ENCODE peak calls at places on chromosomes 7 and 10, in five cellular contexts. H is Panc1, O is transverse colon, E is retinal pigment epithelial cell, G is tibial artery. M is an unnamed sample.

GRCh38 chr7:114209968-114210367 is 204.6 kb upstream of the FOXP2 start:
- DNase-seq in O (no peak), G (no peak), E (no peak), H (no peak), M (no peak)

GRCh38 chr10:88439932-88440331 is 143.2 kb downstream of the RNLS start:
- DNase-seq in G (no peak), E (no peak), H (no peak), O (no peak), M (no peak)

GRCh38 chr7:44065431-44066110 is at the start of gene PGAM2:
- DNase-seq in G (peak), E (no peak), O (peak), H (no peak), M (no peak)

GRCh38 chr7:74567318-74567668 is 90.2 kb upstream of the GTF2I start:
- DNase-seq in E (no peak), H (no peak), O (no peak), G (no peak), M (no peak)

GRCh38 chr7:74104702-74105101 is 21.1 kb downstream of the LIMK1 start:
- DNase-seq in H (no peak), G (no peak), O (no peak), E (peak), M (no peak)

GRCh38 chr10:100872034-100872791 is 40.5 kb upstream of the SLF2 start:
- DNase-seq in E (no peak), G (no peak), O (peak), H (peak), M (peak)

GRCh38 chr7:60706-61105 is 131.7 kb upstream of the FAM20C start:
- DNase-seq in G (no peak), H (no peak), E (no peak), O (peak), M (no peak)

GRCh38 chr7:41755100-41755499 is 52.2 kb upstream of the INHBA start:
- DNase-seq in H (no peak), E (no peak), O (no peak), G (no peak), M (no peak)

GRCh38 chr7:87225696-87226095 is 6.2 kb upstream of the TMEM243 start:
- DNase-seq in O (no peak), G (no peak), H (no peak), E (no peak), M (no peak)

GRCh38 chr7:156764016-156764669 is 123.6 kb downstream of the RNF32 start:
- DNase-seq in E (peak), O (peak), G (no peak), H (no peak), M (peak)

GRCh38 chr10:75658915-75659314 is 227.5 kb downstream of the LRMDA start:
- DNase-seq in O (no peak), H (no peak), G (no peak), E (no peak), M (no peak)

GRCh38 chr7:106344861-106345260 is 60.1 kb upstream of the NAMPT start:
- DNase-seq in O (no peak), E (no peak), G (no peak), H (no peak), M (no peak)

GRCh38 chr7:158110661-158111555 is 476.7 kb downstream of the PTPRN2 start:
- DNase-seq in G (no peak), H (no peak), E (no peak), O (no peak), M (no peak)

GRCh38 chr10:91700273-91700672 is 67.4 kb upstream of the PPP1R3C start:
- DNase-seq in H (no peak), E (no peak), O (no peak), G (peak), M (no peak)

GRCh38 chr7:124856299-124856888 is 73.2 kb downstream of the POT1 start:
- DNase-seq in O (no peak), G (no peak), E (no peak), H (peak), M (no peak)

DNA sequence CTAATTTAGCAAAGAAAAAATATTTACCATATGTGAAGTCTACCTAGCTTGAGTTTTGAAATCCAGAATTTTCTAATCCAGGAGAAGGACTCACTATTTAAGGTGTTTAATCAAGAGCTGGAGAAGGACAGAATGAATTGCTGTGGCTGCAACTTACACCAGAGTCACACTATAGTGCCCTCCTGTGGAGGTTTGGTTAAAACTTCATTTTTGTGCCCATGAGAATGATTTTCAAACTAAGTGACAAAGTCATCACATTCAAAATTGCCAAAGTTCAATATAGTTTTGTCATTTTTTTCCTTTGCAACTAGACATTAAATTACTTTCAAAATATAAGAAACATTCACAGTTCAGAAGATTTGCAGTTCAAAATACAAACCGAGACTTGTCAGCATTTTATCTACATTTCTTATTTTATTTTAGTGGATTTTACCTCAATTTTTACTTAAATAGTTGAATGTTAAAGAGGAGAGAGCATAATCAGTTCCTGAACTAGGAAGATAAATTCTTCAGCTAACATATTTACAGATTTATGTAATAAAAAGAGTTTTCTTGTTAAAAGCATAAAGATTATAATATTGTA is 70.7 kb downstream of the CABCOCO1 start:
- DNase-seq in H (peak), G (no peak), O (no peak), E (no peak), M (peak)
- TF ChIP-seq CTCF in H (peak), G (peak), O (peak), E (peak), M (peak)

GRCh38 chr10:92844746-92845145 is 3.6 kb upstream of the EXOC6 start:
- DNase-seq in O (no peak), H (no peak), E (no peak), G (no peak), M (no peak)

GRCh38 chr10:92837462-92837861 is 10.9 kb upstream of the EXOC6 start:
- DNase-seq in E (no peak), H (no peak), O (no peak), G (no peak), M (no peak)

GRCh38 chr10:92834981-92835380 is 13.3 kb upstream of the EXOC6 start:
- DNase-seq in E (no peak), G (no peak), H (no peak), O (no peak), M (no peak)

GRCh38 chr10:92834331-92834730 is 14.0 kb upstream of the EXOC6 start:
- DNase-seq in H (no peak), O (no peak), G (no peak), E (no peak), M (no peak)

DNA sequence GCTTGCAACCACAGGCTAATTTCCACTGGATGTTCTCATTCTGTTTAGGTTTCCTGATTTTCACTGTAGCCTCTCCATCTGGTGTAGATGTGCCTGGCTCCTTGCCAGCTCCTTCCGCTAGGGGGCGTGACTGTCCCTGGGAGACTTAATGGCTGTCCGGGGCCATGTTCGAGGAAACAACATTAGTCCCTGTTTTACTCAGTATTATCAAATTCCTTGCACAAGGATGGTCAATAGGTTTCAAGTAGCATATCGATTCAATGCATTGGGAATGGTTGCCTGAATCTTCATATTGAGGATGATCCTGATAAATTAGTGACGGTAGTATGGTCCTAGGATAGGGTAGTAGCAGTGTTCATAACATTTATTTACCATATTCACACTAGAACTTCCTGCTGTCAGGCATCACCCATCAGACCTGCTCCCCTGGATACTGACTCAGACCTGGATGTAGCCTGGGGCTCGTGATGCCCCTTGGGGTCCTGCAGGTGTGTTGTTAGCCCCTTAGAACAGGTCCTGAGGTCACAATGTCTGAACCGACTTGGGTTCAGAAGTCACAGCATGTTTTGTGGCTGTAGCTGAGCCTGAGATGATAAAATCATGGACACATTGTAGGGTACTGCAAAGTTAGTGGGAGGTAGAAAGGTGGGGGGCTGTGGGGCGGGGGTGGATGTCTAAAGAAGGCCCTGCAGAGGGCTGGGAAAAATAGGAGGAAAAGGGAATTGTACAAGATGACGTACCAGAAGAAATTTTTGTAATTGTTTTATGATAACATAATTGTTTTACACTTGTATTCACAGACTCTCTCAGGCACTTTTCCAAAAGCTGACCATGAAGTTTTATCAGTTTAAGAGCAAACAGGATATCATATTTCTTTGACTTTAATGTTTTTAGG is 8.9 kb upstream of the EXOC6 start:
- DNase-seq in H (no peak), O (peak), G (no peak), E (no peak), M (peak)
- TF ChIP-seq CTCF in H (peak), O (no peak), G (no peak), E (peak), M (peak)

GRCh38 chr7:90312745-90313144 is 8.4 kb downstream of the FAM237B start:
- DNase-seq in E (no peak), H (no peak), G (no peak), O (no peak), M (no peak)

GRCh38 chr7:90311185-90311584 is 9.9 kb downstream of the FAM237B start:
- DNase-seq in O (no peak), G (no peak), E (no peak), H (no peak), M (no peak)

GRCh38 chr7:90313908-90314307 is 7.2 kb downstream of the FAM237B start:
- DNase-seq in E (no peak), O (no peak), H (no peak), G (no peak), M (no peak)

DNA sequence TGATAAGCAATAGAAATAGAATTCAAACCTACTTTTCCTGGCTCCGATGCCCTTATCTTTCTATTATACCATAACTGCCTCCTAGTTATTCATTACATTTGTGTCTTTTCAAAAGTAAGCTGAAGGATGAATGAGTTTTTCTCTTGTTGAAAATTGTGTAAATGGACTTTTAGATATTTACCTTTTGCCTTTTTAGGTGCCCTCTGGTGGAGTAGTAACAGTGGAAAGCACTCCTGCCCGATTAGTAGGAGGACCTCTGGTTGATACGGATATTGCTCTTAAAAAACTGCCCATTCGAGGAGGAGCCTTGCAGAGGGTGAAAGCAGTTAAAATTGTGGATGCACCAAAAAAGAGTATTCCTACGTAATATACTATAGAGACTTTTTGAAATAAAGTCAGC is 11.2 kb downstream of the FAM237B start:
- DNase-seq in O (no peak), E (no peak), H (no peak), G (no peak), M (no peak)
- TF ChIP-seq CTCF in O (no peak), E (no peak), H (no peak), G (no peak), M (no peak)

DNA sequence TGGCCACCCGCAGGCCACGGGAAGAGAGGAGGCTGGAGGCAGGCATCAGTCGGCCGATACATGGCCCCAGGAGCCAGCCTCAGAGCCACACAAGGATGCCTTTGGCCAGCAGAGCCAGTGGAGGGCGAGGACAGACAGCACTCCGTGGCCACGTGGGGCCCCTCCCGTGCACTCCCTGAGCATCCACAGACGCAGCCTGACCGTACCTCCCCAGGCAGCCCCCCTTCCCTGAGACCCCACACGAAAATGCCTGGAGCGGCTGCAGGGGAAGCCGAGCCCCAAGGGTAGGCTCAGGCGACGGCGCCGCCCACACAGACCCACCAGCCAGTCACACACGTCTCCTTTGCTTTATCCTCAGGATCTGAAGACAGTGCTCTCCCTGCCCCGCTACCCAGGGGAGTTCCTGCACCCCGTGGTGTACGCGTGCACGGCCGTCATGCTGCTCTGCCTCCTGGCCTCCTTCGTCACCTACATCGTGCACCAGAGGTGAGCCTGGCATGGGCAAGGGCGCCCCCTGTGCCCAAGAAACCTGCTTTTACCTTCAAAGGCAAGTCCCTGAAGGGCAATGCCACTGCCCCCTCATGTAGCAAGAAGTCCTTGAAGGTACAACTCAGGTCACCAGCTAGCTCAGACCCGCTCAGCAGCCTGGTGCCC is 9.0 kb downstream of the ADGRA1 start:
- DNase-seq in G (no peak), O (no peak), H (no peak), E (no peak), M (no peak)
- TF ChIP-seq CTCF in G (no peak), O (no peak), H (peak), E (peak), M (no peak)